ENCODE peak calls at places on chromosomes 16 and 17, in six cellular contexts. One of them, this sample, is unnamed.
A peak's percentile ranks its signal among the peaks of the same experiment; 100 is the strongest.

GRCh38 chr16:75262800-75263127 is 11.3 kb upstream of the BCAR1 start:
- DNase-seq in fibroblast of the aortic adventitia: no peak
- DNase-seq in GM23338: no peak
- DNase-seq in dermis microvascular lymphatic vessel endothelial cell: no peak
- DNase-seq in Calu3: no peak
- DNase-seq in C1 segment of cervical spinal cord: no peak
- DNase-seq in this sample: no peak

GRCh38 chr16:84806256-84806889 is 13.4 kb upstream of the CRISPLD2 start:
- DNase-seq in C1 segment of cervical spinal cord: no peak
- DNase-seq in fibroblast of the aortic adventitia: peak; percentile 82
- DNase-seq in Calu3: peak; percentile 76
- DNase-seq in GM23338: no peak
- DNase-seq in dermis microvascular lymphatic vessel endothelial cell: peak; percentile 91
- DNase-seq in this sample: peak; percentile 54

GRCh38 chr17:40541060-40541872 is 24.0 kb downstream of the CCR7 start:
- DNase-seq in Calu3: no peak
- DNase-seq in GM23338: no peak
- DNase-seq in dermis microvascular lymphatic vessel endothelial cell: no peak
- DNase-seq in C1 segment of cervical spinal cord: no peak
- DNase-seq in fibroblast of the aortic adventitia: no peak
- DNase-seq in this sample: no peak

GRCh38 chr17:60173304-60173807 is 23.6 kb downstream of the CA4 start:
- DNase-seq in fibroblast of the aortic adventitia: peak; percentile 21
- DNase-seq in GM23338: no peak
- DNase-seq in Calu3: no peak
- DNase-seq in dermis microvascular lymphatic vessel endothelial cell: no peak
- DNase-seq in C1 segment of cervical spinal cord: no peak
- DNase-seq in this sample: no peak

GRCh38 chr16:31094088-31094423 is 541 bp downstream of the VKORC1 start:
- DNase-seq in Calu3: peak; percentile 27
- DNase-seq in C1 segment of cervical spinal cord: no peak
- DNase-seq in GM23338: peak; percentile 62
- DNase-seq in dermis microvascular lymphatic vessel endothelial cell: peak; percentile 14
- DNase-seq in fibroblast of the aortic adventitia: peak; percentile 10
- DNase-seq in this sample: no peak

GRCh38 chr16:80231888-80232287 is 308.9 kb upstream of the DYNLRB2 start:
- DNase-seq in dermis microvascular lymphatic vessel endothelial cell: peak; percentile 8
- DNase-seq in fibroblast of the aortic adventitia: peak; percentile 58
- DNase-seq in Calu3: no peak
- DNase-seq in GM23338: no peak
- DNase-seq in C1 segment of cervical spinal cord: no peak
- DNase-seq in this sample: peak; percentile 20

GRCh38 chr17:66309793-66310192 is 7.4 kb downstream of the PRKCA start:
- DNase-seq in Calu3: no peak
- DNase-seq in fibroblast of the aortic adventitia: no peak
- DNase-seq in GM23338: no peak
- DNase-seq in C1 segment of cervical spinal cord: no peak
- DNase-seq in dermis microvascular lymphatic vessel endothelial cell: no peak
- DNase-seq in this sample: no peak

GRCh38 chr17:72850410-72850809 is 242.1 kb downstream of the SLC39A11 start:
- DNase-seq in Calu3: no peak
- DNase-seq in GM23338: no peak
- DNase-seq in C1 segment of cervical spinal cord: no peak
- DNase-seq in dermis microvascular lymphatic vessel endothelial cell: no peak
- DNase-seq in fibroblast of the aortic adventitia: peak; percentile 57
- DNase-seq in this sample: no peak

GRCh38 chr16:63876096-63876495 is 1245.8 kb downstream of the CDH11 start:
- DNase-seq in fibroblast of the aortic adventitia: no peak
- DNase-seq in GM23338: no peak
- DNase-seq in C1 segment of cervical spinal cord: no peak
- DNase-seq in dermis microvascular lymphatic vessel endothelial cell: no peak
- DNase-seq in Calu3: no peak
- DNase-seq in this sample: no peak

GRCh38 chr17:80951121-80952090 is 40.2 kb upstream of the CHMP6 start:
- DNase-seq in fibroblast of the aortic adventitia: no peak
- DNase-seq in GM23338: no peak
- DNase-seq in C1 segment of cervical spinal cord: no peak
- DNase-seq in Calu3: no peak
- DNase-seq in dermis microvascular lymphatic vessel endothelial cell: no peak
- DNase-seq in this sample: no peak

GRCh38 chr16:77739493-77739892 is 17.2 kb downstream of the NUDT7 start:
- DNase-seq in C1 segment of cervical spinal cord: no peak
- DNase-seq in dermis microvascular lymphatic vessel endothelial cell: no peak
- DNase-seq in fibroblast of the aortic adventitia: peak; percentile 26
- DNase-seq in Calu3: no peak
- DNase-seq in GM23338: no peak
- DNase-seq in this sample: no peak

GRCh38 chr16:70789927-70790447 is 11.0 kb downstream of the VAC14 start:
- DNase-seq in fibroblast of the aortic adventitia: no peak
- DNase-seq in GM23338: no peak
- DNase-seq in dermis microvascular lymphatic vessel endothelial cell: no peak
- DNase-seq in C1 segment of cervical spinal cord: no peak
- DNase-seq in Calu3: no peak
- DNase-seq in this sample: no peak

GRCh38 chr16:75860654-75861053 is 134.4 kb upstream of the CPHXL start:
- DNase-seq in Calu3: no peak
- DNase-seq in dermis microvascular lymphatic vessel endothelial cell: no peak
- DNase-seq in GM23338: peak; percentile 28
- DNase-seq in fibroblast of the aortic adventitia: no peak
- DNase-seq in C1 segment of cervical spinal cord: no peak
- DNase-seq in this sample: no peak

GRCh38 chr16:72590179-72590937 is 418.4 kb upstream of the PMFBP1 start:
- DNase-seq in dermis microvascular lymphatic vessel endothelial cell: no peak
- DNase-seq in Calu3: no peak
- DNase-seq in C1 segment of cervical spinal cord: no peak
- DNase-seq in fibroblast of the aortic adventitia: no peak
- DNase-seq in GM23338: no peak
- DNase-seq in this sample: no peak

GRCh38 chr17:31425646-31426045 is 34.2 kb downstream of the RAB11FIP4 start:
- DNase-seq in C1 segment of cervical spinal cord: no peak
- DNase-seq in GM23338: peak; percentile 45
- DNase-seq in fibroblast of the aortic adventitia: no peak
- DNase-seq in dermis microvascular lymphatic vessel endothelial cell: no peak
- DNase-seq in Calu3: no peak
- DNase-seq in this sample: no peak

GRCh38 chr17:75473246-75473645 is 16.8 kb downstream of the TMEM94 start:
- DNase-seq in dermis microvascular lymphatic vessel endothelial cell: no peak
- DNase-seq in Calu3: no peak
- DNase-seq in C1 segment of cervical spinal cord: no peak
- DNase-seq in fibroblast of the aortic adventitia: no peak
- DNase-seq in GM23338: no peak
- DNase-seq in this sample: no peak

GRCh38 chr17:69524854-69525253 is 110.4 kb downstream of the MAP2K6 start:
- DNase-seq in Calu3: peak; percentile 7
- DNase-seq in fibroblast of the aortic adventitia: no peak
- DNase-seq in GM23338: no peak
- DNase-seq in dermis microvascular lymphatic vessel endothelial cell: peak; percentile 36
- DNase-seq in C1 segment of cervical spinal cord: no peak
- DNase-seq in this sample: no peak

GRCh38 chr17:28938552-28938951 is 12.8 kb downstream of the PHF12 start:
- DNase-seq in dermis microvascular lymphatic vessel endothelial cell: no peak
- DNase-seq in Calu3: no peak
- DNase-seq in C1 segment of cervical spinal cord: no peak
- DNase-seq in fibroblast of the aortic adventitia: no peak
- DNase-seq in GM23338: no peak
- DNase-seq in this sample: no peak

GRCh38 chr16:54602666-54603065 is 316.1 kb upstream of the IRX3 start:
- DNase-seq in Calu3: no peak
- DNase-seq in fibroblast of the aortic adventitia: no peak
- DNase-seq in C1 segment of cervical spinal cord: no peak
- DNase-seq in GM23338: no peak
- DNase-seq in dermis microvascular lymphatic vessel endothelial cell: no peak
- DNase-seq in this sample: no peak

GRCh38 chr16:81163671-81164070 is 67.5 kb upstream of the GCSH start:
- DNase-seq in fibroblast of the aortic adventitia: no peak
- DNase-seq in Calu3: no peak
- DNase-seq in GM23338: no peak
- DNase-seq in dermis microvascular lymphatic vessel endothelial cell: no peak
- DNase-seq in C1 segment of cervical spinal cord: no peak
- DNase-seq in this sample: no peak

GRCh38 chr17:82464567-82464929 is 6.0 kb downstream of the NARF start:
- DNase-seq in GM23338: no peak
- DNase-seq in C1 segment of cervical spinal cord: no peak
- DNase-seq in fibroblast of the aortic adventitia: no peak
- DNase-seq in Calu3: no peak
- DNase-seq in dermis microvascular lymphatic vessel endothelial cell: no peak
- DNase-seq in this sample: no peak

GRCh38 chr16:11346700-11347319 is 1.6 kb downstream of the RMI2 start:
- DNase-seq in C1 segment of cervical spinal cord: no peak
- DNase-seq in GM23338: no peak
- DNase-seq in fibroblast of the aortic adventitia: no peak
- DNase-seq in dermis microvascular lymphatic vessel endothelial cell: no peak
- DNase-seq in Calu3: no peak
- DNase-seq in this sample: no peak